ENCODE peak calls at places on chromosomes 11 and 22, in five cellular contexts. I is A549; Z is BJ; V is GM12865; S is CD4-positive, alpha-beta T cell. O is an unnamed sample.

GRCh38 chr11:132911186-132911585 is 621.1 kb downstream of the OPCML start:
- DNase-seq in I (no peak), Z (no peak), V (no peak), S (no peak), O (no peak)

GRCh38 chr22:39496131-39496838 is 5.8 kb upstream of the MIEF1 start:
- DNase-seq in I (peak; percentile 48), Z (no peak), V (peak; percentile 70), S (peak; percentile 36), O (peak; percentile 33)

GRCh38 chr11:112318193-112318592 is 57.5 kb upstream of the PLET1 start:
- DNase-seq in I (peak; percentile 19), Z (peak; percentile 85), V (no peak), S (no peak), O (no peak)

GRCh38 chr11:111459506-111460270 is 52.5 kb downstream of the BTG4 start:
- DNase-seq in I (no peak), Z (no peak), V (no peak), S (no peak), O (no peak)

GRCh38 chr11:86800956-86801264 is 568 bp downstream of the PRSS23 start:
- DNase-seq in I (no peak), Z (no peak), V (no peak), S (no peak), O (no peak)

GRCh38 chr22:49290711-49291110 is 537.0 kb downstream of the BRD1 start:
- DNase-seq in I (no peak), Z (no peak), V (no peak), S (no peak), O (no peak)

GRCh38 chr22:22955276-22955798 is 67.7 kb downstream of the IGLL5 start:
- DNase-seq in I (no peak), Z (no peak), V (no peak), S (no peak), O (no peak)

GRCh38 chr11:11022126-11022730 is 164.4 kb upstream of the ZBED5 start:
- DNase-seq in I (peak; percentile 55), Z (no peak), V (peak; percentile 24), S (no peak), O (no peak)

GRCh38 chr22:23804781-23805291 is 18.1 kb downstream of the SMARCB1 start:
- DNase-seq in I (no peak), Z (no peak), V (no peak), S (no peak), O (no peak)

GRCh38 chr11:203945-204586 is 3.1 kb downstream of the BET1L start:
- DNase-seq in I (no peak), Z (no peak), V (peak; percentile 1), S (no peak), O (peak; percentile 12)

GRCh38 chr11:518463-519202 is 11.6 kb upstream of the RNH1 start:
- DNase-seq in I (peak; percentile 93), Z (peak; percentile 94), V (peak; percentile 81), S (peak; percentile 79), O (peak; percentile 90)

GRCh38 chr22:30927806-30928205 is 40.8 kb downstream of the MORC2 start:
- DNase-seq in I (no peak), Z (no peak), V (no peak), S (no peak), O (no peak)

GRCh38 chr11:34830648-34831047 is 85.5 kb downstream of the APIP start:
- DNase-seq in I (no peak), Z (no peak), V (no peak), S (no peak), O (no peak)

DNA sequence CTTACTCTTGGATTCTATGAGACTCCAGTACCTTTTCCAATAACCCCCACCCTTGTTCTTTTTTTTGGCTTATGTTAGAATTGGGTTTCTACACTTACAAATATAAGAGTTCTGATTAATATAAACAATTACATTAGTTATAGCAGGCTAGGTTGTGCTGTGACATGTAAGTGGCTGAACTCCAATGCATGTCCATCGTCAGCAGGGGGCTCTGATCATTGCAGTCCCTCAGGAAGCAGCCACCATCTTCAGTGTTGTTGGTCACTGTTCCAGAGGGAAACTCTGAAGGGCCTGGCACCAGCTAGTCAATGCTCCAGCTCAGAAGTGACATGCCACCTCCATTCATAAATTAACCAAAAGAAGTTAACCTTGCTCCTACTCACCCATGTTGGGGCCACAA is 5.6 kb downstream of the LIPT2 start:
- DNase-seq in I (no peak), Z (no peak), V (peak; percentile 47), S (no peak), O (no peak)
- TF ChIP-seq CTCF in I (peak; percentile 30), Z (no peak), V (peak; percentile 23), S (no peak), O (no peak)

GRCh38 chr11:27174026-27174425 is 133.4 kb downstream of the BBOX1 start:
- DNase-seq in I (no peak), Z (no peak), V (no peak), S (no peak), O (no peak)
- TF ChIP-seq CTCF in I (no peak), Z (no peak), V (no peak), S (no peak), O (no peak)

GRCh38 chr11:101759771-101760450 is 154.9 kb upstream of the CEP126 start:
- DNase-seq in I (peak; percentile 7), Z (no peak), V (no peak), S (no peak), O (no peak)
- TF ChIP-seq CTCF in I (peak; percentile 12), Z (peak; percentile 47), V (no peak), S (no peak), O (no peak)

GRCh38 chr11:13567551-13567950 is 71.8 kb upstream of the PTH start:
- DNase-seq in I (no peak), Z (no peak), V (no peak), S (no peak), O (no peak)

DNA sequence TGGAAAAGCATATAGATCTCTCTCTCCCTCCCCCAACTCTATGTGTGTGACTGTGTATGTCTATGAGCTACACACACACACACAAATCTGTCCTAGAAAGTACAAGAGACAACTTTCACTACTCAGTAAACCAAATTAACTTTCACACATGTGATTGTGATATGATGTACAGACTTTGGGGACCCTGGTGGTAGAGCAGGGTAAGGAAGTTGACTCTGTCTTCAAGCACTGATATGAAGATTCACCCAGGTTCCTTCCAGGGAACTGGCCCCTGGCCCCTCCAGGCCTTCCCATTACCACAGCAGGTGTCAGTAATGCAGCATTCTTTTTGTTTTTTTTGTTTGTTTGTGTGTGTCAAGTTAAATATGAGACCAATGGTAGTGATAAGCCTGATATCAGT is 66.1 kb upstream of the PTH start:
- DNase-seq in I (no peak), Z (no peak), V (no peak), S (no peak), O (no peak)
- TF ChIP-seq CTCF in I (no peak), Z (no peak), V (no peak), S (no peak), O (no peak)

DNA sequence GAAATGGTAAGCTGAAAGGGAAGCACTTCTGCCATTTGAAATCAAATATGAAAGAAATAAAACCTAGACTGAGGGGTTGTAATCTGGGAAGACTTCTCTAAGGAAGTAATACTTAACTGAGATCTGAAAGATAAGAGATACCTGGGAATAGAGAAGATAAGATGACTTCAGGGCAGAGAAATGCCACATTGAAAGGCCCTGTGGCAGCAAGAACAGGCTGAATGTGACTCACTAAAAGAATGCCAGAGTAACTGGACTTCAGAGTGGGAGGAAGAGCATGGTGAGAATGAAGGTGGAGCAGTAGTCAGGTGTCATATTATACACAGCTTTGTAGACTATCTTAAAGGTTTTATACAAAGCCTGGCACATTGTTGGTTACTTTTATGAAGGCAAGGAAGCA is 17.6 kb downstream of the CALCA start:
- DNase-seq in I (no peak), Z (no peak), V (no peak), S (no peak), O (no peak)
- TF ChIP-seq CTCF in I (no peak), Z (no peak), V (no peak), S (no peak), O (no peak)

GRCh38 chr11:126160345-126161145 is 50.9 kb downstream of the RPUSD4 start:
- DNase-seq in I (no peak), Z (no peak), V (no peak), S (no peak), O (no peak)
- TF ChIP-seq CTCF in I (no peak), Z (no peak), V (no peak), S (no peak), O (no peak)

DNA sequence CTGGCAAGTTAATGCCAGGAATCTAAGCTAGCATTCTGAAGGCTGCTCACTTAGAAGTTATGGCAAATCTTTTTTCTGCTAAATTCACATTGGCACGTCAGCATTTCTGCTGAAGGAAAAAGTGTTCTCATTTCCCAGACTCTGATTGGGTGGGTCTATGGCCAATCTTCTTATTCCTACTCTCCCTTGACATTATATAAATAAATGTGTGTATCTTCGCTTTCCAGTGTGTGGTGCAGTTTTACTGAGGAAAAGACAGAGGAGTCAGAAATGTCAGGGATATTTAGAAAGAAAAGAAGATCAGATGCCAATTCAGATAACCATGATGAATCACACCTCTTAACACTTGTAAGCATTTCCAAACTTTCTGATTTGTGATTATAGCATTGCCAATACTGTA is 3.2 kb upstream of the BDNF start:
- DNase-seq in I (no peak), Z (no peak), V (no peak), S (no peak), O (no peak)
- TF ChIP-seq CTCF in I (peak; percentile 36), Z (no peak), V (no peak), S (no peak), O (no peak)

GRCh38 chr22:38238519-38239051 is 34.2 kb downstream of the TMEM184B start:
- DNase-seq in I (no peak), Z (peak; percentile 50), V (no peak), S (no peak), O (no peak)

GRCh38 chr22:38240734-38241252 is 32.0 kb downstream of the TMEM184B start:
- DNase-seq in I (peak; percentile 47), Z (peak; percentile 41), V (no peak), S (no peak), O (no peak)

GRCh38 chr22:38236786-38237185 is 35.0 kb downstream of the MAFF start:
- DNase-seq in I (no peak), Z (no peak), V (no peak), S (no peak), O (no peak)

GRCh38 chr22:38235240-38235850 is 33.6 kb downstream of the MAFF start:
- DNase-seq in I (no peak), Z (no peak), V (no peak), S (no peak), O (no peak)

DNA sequence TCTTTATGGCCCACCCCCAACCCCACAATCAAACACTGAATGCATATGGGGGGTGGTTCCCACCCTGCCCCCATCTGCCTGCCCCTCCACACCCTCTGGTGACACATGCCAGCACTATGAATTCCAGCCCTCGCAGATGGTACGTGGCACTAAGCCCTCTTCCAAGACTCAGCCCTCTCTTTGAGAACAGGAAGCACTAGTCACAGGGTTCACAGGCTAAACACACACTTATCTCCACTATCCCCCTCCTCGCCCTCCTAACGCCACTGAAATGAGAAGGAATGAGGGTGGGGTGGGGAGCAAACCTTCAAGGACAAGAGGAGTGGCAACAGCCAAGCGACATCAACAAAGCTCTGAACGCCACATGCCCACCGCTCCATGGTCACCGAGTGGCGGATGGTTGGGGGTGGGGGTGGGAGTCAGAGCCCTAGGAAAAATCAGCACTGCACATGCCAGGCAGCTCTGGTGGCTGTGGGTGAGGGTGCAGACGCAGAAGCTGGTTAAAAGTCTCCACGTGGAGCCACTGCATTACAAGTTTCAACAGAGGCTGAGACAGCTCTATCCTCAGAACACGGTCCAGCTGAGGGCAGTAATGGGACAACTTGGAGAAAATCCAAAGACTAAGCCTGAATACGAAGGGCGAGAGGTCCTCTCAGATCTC is 33.6 kb downstream of the TMEM184B start:
- DNase-seq in I (peak; percentile 40), Z (peak; percentile 82), V (no peak), S (no peak), O (no peak)
- TF ChIP-seq CTCF in I (peak; percentile 21), Z (peak; percentile 38), V (no peak), S (no peak), O (no peak)

O was measured in activated B cell treated with CpG ODN at 0.5 μM for 24 hours.